ENCODE peak calls at places on chromosomes 6 and 20, in eight cellular contexts. One of them, this sample, is unnamed.

GRCh38 chr6:133991096-133991593 is 38.1 kb downstream of the TBPL1 start:
- DNase-seq in activated CD4-positive, alpha-beta T cell treated with anti-CD3 and anti-CD28 coated beads for 48 hours: no peak
- DNase-seq in GM18507: no peak
- DNase-seq in nephron progenitor cell: no peak
- DNase-seq in fibroblast of gingiva: peak
- DNase-seq in uterus: no peak
- DNase-seq in mesendoderm: peak
- DNase-seq in NCI-H748 treated with DMSO at 0.1 percent for 48 hours: no peak
- DNase-seq in this sample: no peak

GRCh38 chr6:14799928-14800327 is 445.9 kb upstream of the JARID2 start:
- DNase-seq in activated CD4-positive, alpha-beta T cell treated with anti-CD3 and anti-CD28 coated beads for 48 hours: peak
- DNase-seq in uterus: peak
- DNase-seq in fibroblast of gingiva: peak
- DNase-seq in GM18507: no peak
- DNase-seq in nephron progenitor cell: no peak
- DNase-seq in mesendoderm: peak
- DNase-seq in NCI-H748 treated with DMSO at 0.1 percent for 48 hours: peak
- DNase-seq in this sample: no peak

GRCh38 chr6:36230376-36230775 is 33.8 kb downstream of the BRPF3 start:
- DNase-seq in GM18507: no peak
- DNase-seq in NCI-H748 treated with DMSO at 0.1 percent for 48 hours: no peak
- DNase-seq in fibroblast of gingiva: no peak
- DNase-seq in mesendoderm: no peak
- DNase-seq in uterus: no peak
- DNase-seq in nephron progenitor cell: no peak
- DNase-seq in activated CD4-positive, alpha-beta T cell treated with anti-CD3 and anti-CD28 coated beads for 48 hours: no peak
- DNase-seq in this sample: no peak

GRCh38 chr6:68192988-68193387 is 442.1 kb upstream of the ADGRB3 start:
- DNase-seq in GM18507: no peak
- DNase-seq in nephron progenitor cell: no peak
- DNase-seq in fibroblast of gingiva: no peak
- DNase-seq in uterus: no peak
- DNase-seq in mesendoderm: no peak
- DNase-seq in NCI-H748 treated with DMSO at 0.1 percent for 48 hours: no peak
- DNase-seq in activated CD4-positive, alpha-beta T cell treated with anti-CD3 and anti-CD28 coated beads for 48 hours: no peak
- DNase-seq in this sample: no peak

GRCh38 chr20:60921021-60921622 is 330.9 kb upstream of the CDH4 start:
- DNase-seq in fibroblast of gingiva: no peak
- DNase-seq in nephron progenitor cell: peak
- DNase-seq in GM18507: no peak
- DNase-seq in mesendoderm: peak
- DNase-seq in activated CD4-positive, alpha-beta T cell treated with anti-CD3 and anti-CD28 coated beads for 48 hours: peak
- DNase-seq in uterus: no peak
- DNase-seq in NCI-H748 treated with DMSO at 0.1 percent for 48 hours: no peak
- DNase-seq in this sample: no peak

GRCh38 chr6:137157601-137158000 is 15.8 kb downstream of the IL22RA2 start:
- DNase-seq in NCI-H748 treated with DMSO at 0.1 percent for 48 hours: no peak
- DNase-seq in GM18507: no peak
- DNase-seq in fibroblast of gingiva: no peak
- DNase-seq in mesendoderm: no peak
- DNase-seq in uterus: no peak
- DNase-seq in nephron progenitor cell: no peak
- DNase-seq in activated CD4-positive, alpha-beta T cell treated with anti-CD3 and anti-CD28 coated beads for 48 hours: no peak
- DNase-seq in this sample: no peak

GRCh38 chr6:164296411-164296810 is 881.9 kb downstream of the QKI start:
- DNase-seq in nephron progenitor cell: no peak
- DNase-seq in uterus: no peak
- DNase-seq in GM18507: no peak
- DNase-seq in activated CD4-positive, alpha-beta T cell treated with anti-CD3 and anti-CD28 coated beads for 48 hours: no peak
- DNase-seq in fibroblast of gingiva: no peak
- DNase-seq in NCI-H748 treated with DMSO at 0.1 percent for 48 hours: no peak
- DNase-seq in mesendoderm: no peak
- DNase-seq in this sample: no peak

GRCh38 chr20:46065691-46066090 is 24.1 kb downstream of the NCOA5 start:
- DNase-seq in mesendoderm: no peak
- DNase-seq in uterus: no peak
- DNase-seq in fibroblast of gingiva: no peak
- DNase-seq in NCI-H748 treated with DMSO at 0.1 percent for 48 hours: no peak
- DNase-seq in GM18507: no peak
- DNase-seq in nephron progenitor cell: no peak
- DNase-seq in activated CD4-positive, alpha-beta T cell treated with anti-CD3 and anti-CD28 coated beads for 48 hours: no peak
- DNase-seq in this sample: no peak

GRCh38 chr20:11376998-11377397 is 540.7 kb upstream of the BTBD3 start:
- DNase-seq in mesendoderm: no peak
- DNase-seq in GM18507: no peak
- DNase-seq in uterus: no peak
- DNase-seq in fibroblast of gingiva: no peak
- DNase-seq in nephron progenitor cell: no peak
- DNase-seq in activated CD4-positive, alpha-beta T cell treated with anti-CD3 and anti-CD28 coated beads for 48 hours: no peak
- DNase-seq in NCI-H748 treated with DMSO at 0.1 percent for 48 hours: no peak
- DNase-seq in this sample: no peak

GRCh38 chr6:118881440-118882313 is 12.3 kb upstream of the ASF1A start:
- DNase-seq in activated CD4-positive, alpha-beta T cell treated with anti-CD3 and anti-CD28 coated beads for 48 hours: no peak
- DNase-seq in uterus: no peak
- DNase-seq in fibroblast of gingiva: no peak
- DNase-seq in GM18507: no peak
- DNase-seq in mesendoderm: peak
- DNase-seq in NCI-H748 treated with DMSO at 0.1 percent for 48 hours: no peak
- DNase-seq in nephron progenitor cell: no peak
- DNase-seq in this sample: no peak

GRCh38 chr6:37134622-37135191 is 35.2 kb upstream of the PIM1 start:
- DNase-seq in GM18507: no peak
- DNase-seq in mesendoderm: peak
- DNase-seq in activated CD4-positive, alpha-beta T cell treated with anti-CD3 and anti-CD28 coated beads for 48 hours: no peak
- DNase-seq in fibroblast of gingiva: peak
- DNase-seq in nephron progenitor cell: no peak
- DNase-seq in NCI-H748 treated with DMSO at 0.1 percent for 48 hours: no peak
- DNase-seq in uterus: peak
- DNase-seq in this sample: no peak

GRCh38 chr6:13044896-13045295 is 283.4 kb downstream of the TBC1D7 start:
- DNase-seq in GM18507: no peak
- DNase-seq in uterus: no peak
- DNase-seq in fibroblast of gingiva: no peak
- DNase-seq in NCI-H748 treated with DMSO at 0.1 percent for 48 hours: no peak
- DNase-seq in activated CD4-positive, alpha-beta T cell treated with anti-CD3 and anti-CD28 coated beads for 48 hours: no peak
- DNase-seq in nephron progenitor cell: no peak
- DNase-seq in mesendoderm: no peak
- DNase-seq in this sample: no peak

GRCh38 chr6:162615016-162615717 is 112.4 kb downstream of the PRKN start:
- DNase-seq in nephron progenitor cell: no peak
- DNase-seq in GM18507: no peak
- DNase-seq in fibroblast of gingiva: peak
- DNase-seq in NCI-H748 treated with DMSO at 0.1 percent for 48 hours: no peak
- DNase-seq in mesendoderm: no peak
- DNase-seq in activated CD4-positive, alpha-beta T cell treated with anti-CD3 and anti-CD28 coated beads for 48 hours: no peak
- DNase-seq in uterus: no peak
- DNase-seq in this sample: no peak

GRCh38 chr6:52361945-52362442 is at the start of gene PAQR8:
- DNase-seq in GM18507: peak
- DNase-seq in mesendoderm: peak
- DNase-seq in activated CD4-positive, alpha-beta T cell treated with anti-CD3 and anti-CD28 coated beads for 48 hours: peak
- DNase-seq in fibroblast of gingiva: peak
- DNase-seq in nephron progenitor cell: peak
- DNase-seq in uterus: peak
- DNase-seq in NCI-H748 treated with DMSO at 0.1 percent for 48 hours: peak
- DNase-seq in this sample: peak

GRCh38 chr20:56865055-56865454 is 235.9 kb downstream of the TFAP2C start:
- DNase-seq in NCI-H748 treated with DMSO at 0.1 percent for 48 hours: no peak
- DNase-seq in uterus: peak
- DNase-seq in GM18507: no peak
- DNase-seq in activated CD4-positive, alpha-beta T cell treated with anti-CD3 and anti-CD28 coated beads for 48 hours: no peak
- DNase-seq in fibroblast of gingiva: peak
- DNase-seq in mesendoderm: no peak
- DNase-seq in nephron progenitor cell: no peak
- DNase-seq in this sample: no peak

GRCh38 chr6:137223370-137224131 is 4.4 kb upstream of the IFNGR1 start:
- DNase-seq in nephron progenitor cell: no peak
- DNase-seq in activated CD4-positive, alpha-beta T cell treated with anti-CD3 and anti-CD28 coated beads for 48 hours: no peak
- DNase-seq in mesendoderm: no peak
- DNase-seq in NCI-H748 treated with DMSO at 0.1 percent for 48 hours: no peak
- DNase-seq in fibroblast of gingiva: peak
- DNase-seq in GM18507: no peak
- DNase-seq in uterus: no peak
- DNase-seq in this sample: peak

GRCh38 chr6:20403080-20403765 is 1.5 kb downstream of the E2F3 start:
- DNase-seq in GM18507: peak
- DNase-seq in NCI-H748 treated with DMSO at 0.1 percent for 48 hours: peak
- DNase-seq in fibroblast of gingiva: peak
- DNase-seq in activated CD4-positive, alpha-beta T cell treated with anti-CD3 and anti-CD28 coated beads for 48 hours: peak
- DNase-seq in mesendoderm: peak
- DNase-seq in uterus: peak
- DNase-seq in nephron progenitor cell: peak
- DNase-seq in this sample: peak

GRCh38 chr20:63035284-63036185 is 28.8 kb upstream of the BHLHE23 start:
- DNase-seq in fibroblast of gingiva: no peak
- DNase-seq in nephron progenitor cell: no peak
- DNase-seq in NCI-H748 treated with DMSO at 0.1 percent for 48 hours: no peak
- DNase-seq in GM18507: no peak
- DNase-seq in uterus: no peak
- DNase-seq in activated CD4-positive, alpha-beta T cell treated with anti-CD3 and anti-CD28 coated beads for 48 hours: no peak
- DNase-seq in mesendoderm: no peak
- DNase-seq in this sample: no peak

GRCh38 chr20:25493137-25493536 is 85.7 kb downstream of the GINS1 start:
- DNase-seq in NCI-H748 treated with DMSO at 0.1 percent for 48 hours: no peak
- DNase-seq in fibroblast of gingiva: no peak
- DNase-seq in mesendoderm: no peak
- DNase-seq in uterus: no peak
- DNase-seq in activated CD4-positive, alpha-beta T cell treated with anti-CD3 and anti-CD28 coated beads for 48 hours: no peak
- DNase-seq in GM18507: no peak
- DNase-seq in nephron progenitor cell: no peak
- DNase-seq in this sample: no peak

GRCh38 chr6:55449219-55449618 is 122.0 kb downstream of the GFRAL start:
- DNase-seq in uterus: no peak
- DNase-seq in nephron progenitor cell: no peak
- DNase-seq in mesendoderm: peak
- DNase-seq in activated CD4-positive, alpha-beta T cell treated with anti-CD3 and anti-CD28 coated beads for 48 hours: no peak
- DNase-seq in fibroblast of gingiva: no peak
- DNase-seq in NCI-H748 treated with DMSO at 0.1 percent for 48 hours: no peak
- DNase-seq in GM18507: no peak
- DNase-seq in this sample: peak

GRCh38 chr6:13591205-13591921 is 17.0 kb downstream of the SIRT5 start:
- DNase-seq in NCI-H748 treated with DMSO at 0.1 percent for 48 hours: no peak
- DNase-seq in activated CD4-positive, alpha-beta T cell treated with anti-CD3 and anti-CD28 coated beads for 48 hours: no peak
- DNase-seq in mesendoderm: no peak
- DNase-seq in uterus: no peak
- DNase-seq in GM18507: no peak
- DNase-seq in nephron progenitor cell: no peak
- DNase-seq in fibroblast of gingiva: no peak
- DNase-seq in this sample: no peak

GRCh38 chr6:150256618-150257272 is 112.1 kb upstream of the IYD start:
- DNase-seq in fibroblast of gingiva: peak
- DNase-seq in NCI-H748 treated with DMSO at 0.1 percent for 48 hours: no peak
- DNase-seq in activated CD4-positive, alpha-beta T cell treated with anti-CD3 and anti-CD28 coated beads for 48 hours: no peak
- DNase-seq in nephron progenitor cell: no peak
- DNase-seq in uterus: no peak
- DNase-seq in GM18507: no peak
- DNase-seq in mesendoderm: peak
- DNase-seq in this sample: no peak

GRCh38 chr6:100093405-100093804 is 99.4 kb upstream of the MCHR2 start:
- DNase-seq in activated CD4-positive, alpha-beta T cell treated with anti-CD3 and anti-CD28 coated beads for 48 hours: no peak
- DNase-seq in uterus: no peak
- DNase-seq in fibroblast of gingiva: no peak
- DNase-seq in NCI-H748 treated with DMSO at 0.1 percent for 48 hours: no peak
- DNase-seq in nephron progenitor cell: no peak
- DNase-seq in mesendoderm: no peak
- DNase-seq in GM18507: no peak
- DNase-seq in this sample: no peak

This sample was measured in SHP77.